ENCODE peak calls at places on chromosome 20, in ten cellular contexts. H is prostate gland, W is stomach, A is GM12878, O is HCT116, U is endothelial cell of umbilical vein, Y is breast epithelium, F is suprapubic skin, G is vagina, T is upper lobe of left lung. J is an unnamed sample.

GRCh38 chr20:19786311-19786710 is 28.3 kb downstream of the RIN2 start:
- DNase-seq in H (no peak), W (no peak), A (no peak), O (no peak), U (peak; percentile 91), Y (no peak), F (peak; percentile 82), G (no peak), T (no peak), J (no peak)

GRCh38 chr20:10868299-10868698 is 194.5 kb upstream of the JAG1 start:
- DNase-seq in H (no peak), W (no peak), A (no peak), O (no peak), U (no peak), Y (no peak), F (no peak), G (peak; percentile 32), T (no peak), J (no peak)

GRCh38 chr20:51440589-51440988 is 101.9 kb downstream of the NFATC2 start:
- DNase-seq in H (no peak), W (no peak), A (no peak), O (no peak), U (no peak), Y (no peak), F (no peak), G (no peak), T (no peak), J (peak; percentile 40)

GRCh38 chr20:8218861-8219260 is 86.8 kb downstream of the PLCB1 start:
- DNase-seq in H (no peak), W (no peak), A (no peak), O (no peak), U (no peak), Y (no peak), F (no peak), G (no peak), T (no peak), J (no peak)

GRCh38 chr20:56373942-56374341 is 15.2 kb downstream of the FAM210B start:
- DNase-seq in H (no peak), W (no peak), A (no peak), O (no peak), U (peak; percentile 10), Y (no peak), F (no peak), G (no peak), T (peak; percentile 32), J (no peak)

GRCh38 chr20:46131396-46131795 is 13.3 kb downstream of the CD40 start:
- DNase-seq in H (no peak), W (no peak), A (no peak), O (no peak), U (peak; percentile 27), Y (no peak), F (no peak), G (no peak), T (no peak), J (no peak)

GRCh38 chr20:41361757-41362747 is 4.6 kb downstream of the EMILIN3 start:
- DNase-seq in H (no peak), W (no peak), A (no peak), O (no peak), U (no peak), Y (no peak), F (no peak), G (no peak), T (no peak), J (no peak)

GRCh38 chr20:11544029-11544678 is 373.5 kb upstream of the BTBD3 start:
- DNase-seq in H (peak; percentile 75), W (no peak), A (peak; percentile 40), O (peak; percentile 64), U (peak; percentile 74), Y (no peak), F (no peak), G (no peak), T (no peak), J (no peak)

GRCh38 chr20:33629533-33629932 is 32.6 kb upstream of the C20orf144 start:
- DNase-seq in H (no peak), W (no peak), A (no peak), O (no peak), U (no peak), Y (no peak), F (no peak), G (no peak), T (no peak), J (no peak)

GRCh38 chr20:34703061-34703572 is 1.0 kb upstream of the TP53INP2 start:
- DNase-seq in H (no peak), W (no peak), A (no peak), O (no peak), U (no peak), Y (no peak), F (no peak), G (no peak), T (no peak), J (no peak)

GRCh38 chr20:34705383-34706021 is 1.4 kb downstream of the TP53INP2 start:
- DNase-seq in H (peak; percentile 32), W (peak; percentile 59), A (no peak), O (no peak), U (peak; percentile 58), Y (no peak), F (no peak), G (no peak), T (peak; percentile 61), J (no peak)

GRCh38 chr20:34705008-34705382 is 851 bp downstream of the TP53INP2 start:
- DNase-seq in H (no peak), W (no peak), A (no peak), O (no peak), U (no peak), Y (no peak), F (no peak), G (no peak), T (no peak), J (no peak)

GRCh38 chr20:34704177-34705007 is at the start of gene TP53INP2:
- DNase-seq in H (peak; percentile 92), W (peak; percentile 96), A (no peak), O (peak; percentile 74), U (peak; percentile 81), Y (peak; percentile 90), F (peak; percentile 97), G (peak; percentile 93), T (peak; percentile 96), J (peak; percentile 75)

GRCh38 chr20:34703573-34704176 is 469 bp upstream of the TP53INP2 start:
- DNase-seq in H (peak; percentile 71), W (peak; percentile 55), A (no peak), O (no peak), U (peak; percentile 46), Y (peak; percentile 58), F (peak; percentile 71), G (peak; percentile 90), T (peak; percentile 44), J (no peak)
- TF ChIP-seq POLR2AphosphoS5 in H (peak; percentile 56), W (no peak), A (no peak), O (peak; percentile 24), U (no peak), Y (no peak), F (no peak), G (no peak), T (peak; percentile 84), J (no peak)

GRCh38 chr20:62937353-62938104 is 418 bp upstream of the GID8 start:
- DNase-seq in H (peak; percentile 96), W (peak; percentile 97), A (peak; percentile 82), O (peak; percentile 90), U (peak; percentile 95), Y (peak; percentile 98), F (peak; percentile 97), G (peak; percentile 96), T (peak; percentile 93), J (peak; percentile 91)
- TF ChIP-seq POLR2A in H (peak; percentile 86), W (peak; percentile 22), A (peak; percentile 90), O (peak; percentile 80), U (peak; percentile 82), Y (peak; percentile 15), F (no peak), G (peak; percentile 48), T (peak; percentile 54), J (peak; percentile 80)

GRCh38 chr20:36275011-36275410 is 31.1 kb upstream of the DLGAP4 start:
- DNase-seq in H (no peak), W (no peak), A (no peak), O (no peak), U (no peak), Y (no peak), F (no peak), G (no peak), T (no peak), J (no peak)
- TF ChIP-seq POLR2AphosphoS5 in H (no peak), W (no peak), A (no peak), O (no peak), U (no peak), Y (no peak), F (no peak), G (no peak), T (no peak), J (no peak)

DNA sequence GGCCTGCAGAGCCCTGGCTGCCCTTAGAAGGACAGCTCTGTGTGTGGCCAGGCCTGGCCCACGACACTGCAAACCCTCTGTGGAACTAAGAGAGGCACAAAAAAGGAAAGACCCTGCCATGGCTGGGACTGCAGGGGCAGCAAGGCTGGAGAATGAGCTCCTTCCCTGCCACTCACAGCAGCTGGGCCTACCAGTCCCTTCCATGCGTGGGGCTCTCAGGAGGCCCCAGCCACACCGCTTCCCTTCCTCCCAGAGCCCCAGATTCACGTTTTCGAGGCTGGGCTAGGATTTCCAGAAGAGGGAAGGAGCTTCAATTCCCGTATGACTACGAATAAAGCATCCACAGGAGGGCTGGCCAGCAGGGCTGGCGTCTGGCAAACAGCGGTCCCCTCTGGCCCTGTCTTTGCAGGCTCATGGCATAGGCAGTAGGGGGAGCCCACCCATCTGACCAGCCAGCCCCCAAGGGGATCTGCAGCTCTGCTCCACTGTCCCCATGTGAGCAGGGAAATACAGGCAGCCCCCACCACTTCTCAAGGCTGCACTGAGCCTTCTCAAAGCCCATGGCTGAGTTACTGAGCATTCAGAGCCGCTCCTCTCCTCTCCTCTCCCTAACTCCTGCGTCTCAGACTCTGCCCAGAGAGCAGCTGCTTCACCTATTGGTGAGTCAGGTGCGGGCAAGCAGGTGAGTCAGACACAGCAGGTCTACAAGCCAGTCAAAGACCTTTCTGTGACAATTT is 53.1 kb downstream of the NINL start:
- DNase-seq in H (no peak), W (no peak), A (no peak), O (no peak), U (peak; percentile 31), Y (no peak), F (no peak), G (no peak), T (no peak), J (no peak)
- TF ChIP-seq POLR2A in H (no peak), W (no peak), A (no peak), O (no peak), U (no peak), Y (no peak), F (no peak), G (no peak), T (no peak), J (no peak)